ENCODE peak calls at places on chromosomes 3 and 15, in seven cellular contexts. One of them, this sample, is unnamed.

GRCh38 chr3:83435173-83435572 is 1523.6 kb upstream of the CADM2 start:
- DNase-seq in NCI-H1105: no peak
- DNase-seq in A172: peak; percentile 9
- DNase-seq in HS-27A: no peak
- DNase-seq in stimulated activated CD4-positive, alpha-beta T cell treated with anti-CD3 and anti-CD28 coated beads, Interleukin-12 subunit alpha, Interleukin-12 subunit beta, amount 100 ng/mL, for 4 hours: no peak
- DNase-seq in left kidney: peak; percentile 89
- DNase-seq in CD4-positive, alpha-beta memory T cell: no peak
- DNase-seq in this sample: no peak

GRCh38 chr3:143951351-143951971 is 20.2 kb upstream of the DIPK2A start:
- DNase-seq in NCI-H1105: no peak
- DNase-seq in A172: peak; percentile 34
- DNase-seq in HS-27A: no peak
- DNase-seq in stimulated activated CD4-positive, alpha-beta T cell treated with anti-CD3 and anti-CD28 coated beads, Interleukin-12 subunit alpha, Interleukin-12 subunit beta, amount 100 ng/mL, for 4 hours: peak; percentile 6
- DNase-seq in left kidney: peak; percentile 44
- DNase-seq in CD4-positive, alpha-beta memory T cell: peak; percentile 41
- DNase-seq in this sample: peak; percentile 32

GRCh38 chr3:13280856-13281656 is 139.1 kb downstream of the NUP210 start:
- DNase-seq in NCI-H1105: no peak
- DNase-seq in A172: no peak
- DNase-seq in HS-27A: no peak
- DNase-seq in stimulated activated CD4-positive, alpha-beta T cell treated with anti-CD3 and anti-CD28 coated beads, Interleukin-12 subunit alpha, Interleukin-12 subunit beta, amount 100 ng/mL, for 4 hours: no peak
- DNase-seq in left kidney: no peak
- DNase-seq in CD4-positive, alpha-beta memory T cell: no peak
- DNase-seq in this sample: no peak

GRCh38 chr15:81852826-81853225 is 193.0 kb downstream of the MEX3B start:
- DNase-seq in NCI-H1105: no peak
- DNase-seq in A172: no peak
- DNase-seq in HS-27A: no peak
- DNase-seq in stimulated activated CD4-positive, alpha-beta T cell treated with anti-CD3 and anti-CD28 coated beads, Interleukin-12 subunit alpha, Interleukin-12 subunit beta, amount 100 ng/mL, for 4 hours: no peak
- DNase-seq in left kidney: no peak
- DNase-seq in CD4-positive, alpha-beta memory T cell: no peak
- DNase-seq in this sample: no peak

GRCh38 chr15:83398591-83398990 is 48.5 kb upstream of the SH3GL3 start:
- DNase-seq in NCI-H1105: no peak
- DNase-seq in A172: peak; percentile 52
- DNase-seq in HS-27A: no peak
- DNase-seq in stimulated activated CD4-positive, alpha-beta T cell treated with anti-CD3 and anti-CD28 coated beads, Interleukin-12 subunit alpha, Interleukin-12 subunit beta, amount 100 ng/mL, for 4 hours: no peak
- DNase-seq in left kidney: no peak
- DNase-seq in CD4-positive, alpha-beta memory T cell: no peak
- DNase-seq in this sample: no peak

GRCh38 chr3:58337190-58337589 is 4.5 kb downstream of the PXK start:
- DNase-seq in NCI-H1105: no peak
- DNase-seq in A172: no peak
- DNase-seq in HS-27A: no peak
- DNase-seq in stimulated activated CD4-positive, alpha-beta T cell treated with anti-CD3 and anti-CD28 coated beads, Interleukin-12 subunit alpha, Interleukin-12 subunit beta, amount 100 ng/mL, for 4 hours: no peak
- DNase-seq in left kidney: no peak
- DNase-seq in CD4-positive, alpha-beta memory T cell: no peak
- DNase-seq in this sample: no peak

GRCh38 chr15:42490246-42490742 is 647 bp downstream of the ZNF106 start:
- DNase-seq in NCI-H1105: no peak
- DNase-seq in A172: peak; percentile 6
- DNase-seq in HS-27A: no peak
- DNase-seq in stimulated activated CD4-positive, alpha-beta T cell treated with anti-CD3 and anti-CD28 coated beads, Interleukin-12 subunit alpha, Interleukin-12 subunit beta, amount 100 ng/mL, for 4 hours: no peak
- DNase-seq in left kidney: no peak
- DNase-seq in CD4-positive, alpha-beta memory T cell: peak; percentile 20
- DNase-seq in this sample: no peak

GRCh38 chr15:85477730-85478129 is 97.3 kb downstream of the AKAP13 start:
- DNase-seq in NCI-H1105: no peak
- DNase-seq in A172: peak; percentile 47
- DNase-seq in HS-27A: no peak
- DNase-seq in stimulated activated CD4-positive, alpha-beta T cell treated with anti-CD3 and anti-CD28 coated beads, Interleukin-12 subunit alpha, Interleukin-12 subunit beta, amount 100 ng/mL, for 4 hours: no peak
- DNase-seq in left kidney: peak; percentile 72
- DNase-seq in CD4-positive, alpha-beta memory T cell: no peak
- DNase-seq in this sample: no peak

GRCh38 chr3:143716731-143717130 is 131.5 kb downstream of the SLC9A9 start:
- DNase-seq in NCI-H1105: no peak
- DNase-seq in A172: no peak
- DNase-seq in HS-27A: no peak
- DNase-seq in stimulated activated CD4-positive, alpha-beta T cell treated with anti-CD3 and anti-CD28 coated beads, Interleukin-12 subunit alpha, Interleukin-12 subunit beta, amount 100 ng/mL, for 4 hours: no peak
- DNase-seq in left kidney: no peak
- DNase-seq in CD4-positive, alpha-beta memory T cell: no peak
- DNase-seq in this sample: no peak

GRCh38 chr3:21487520-21487919 is 263.5 kb downstream of the ZNF385D start:
- DNase-seq in NCI-H1105: no peak
- DNase-seq in A172: no peak
- DNase-seq in HS-27A: no peak
- DNase-seq in stimulated activated CD4-positive, alpha-beta T cell treated with anti-CD3 and anti-CD28 coated beads, Interleukin-12 subunit alpha, Interleukin-12 subunit beta, amount 100 ng/mL, for 4 hours: no peak
- DNase-seq in left kidney: no peak
- DNase-seq in CD4-positive, alpha-beta memory T cell: no peak
- DNase-seq in this sample: no peak

GRCh38 chr3:56467801-56468183 is 475 bp downstream of the ERC2 start:
- DNase-seq in NCI-H1105: no peak
- DNase-seq in A172: no peak
- DNase-seq in HS-27A: no peak
- DNase-seq in stimulated activated CD4-positive, alpha-beta T cell treated with anti-CD3 and anti-CD28 coated beads, Interleukin-12 subunit alpha, Interleukin-12 subunit beta, amount 100 ng/mL, for 4 hours: no peak
- DNase-seq in left kidney: peak; percentile 65
- DNase-seq in CD4-positive, alpha-beta memory T cell: no peak
- DNase-seq in this sample: no peak

GRCh38 chr3:153752405-153753027 is 368.7 kb upstream of the ARHGEF26 start:
- DNase-seq in NCI-H1105: no peak
- DNase-seq in A172: no peak
- DNase-seq in HS-27A: no peak
- DNase-seq in stimulated activated CD4-positive, alpha-beta T cell treated with anti-CD3 and anti-CD28 coated beads, Interleukin-12 subunit alpha, Interleukin-12 subunit beta, amount 100 ng/mL, for 4 hours: no peak
- DNase-seq in left kidney: no peak
- DNase-seq in CD4-positive, alpha-beta memory T cell: no peak
- DNase-seq in this sample: no peak

GRCh38 chr3:152470095-152470494 is 201.4 kb downstream of the MBNL1 start:
- DNase-seq in NCI-H1105: no peak
- DNase-seq in A172: no peak
- DNase-seq in HS-27A: no peak
- DNase-seq in stimulated activated CD4-positive, alpha-beta T cell treated with anti-CD3 and anti-CD28 coated beads, Interleukin-12 subunit alpha, Interleukin-12 subunit beta, amount 100 ng/mL, for 4 hours: no peak
- DNase-seq in left kidney: no peak
- DNase-seq in CD4-positive, alpha-beta memory T cell: no peak
- DNase-seq in this sample: no peak